ENCODE peak calls at places on chromosome 13, in seven cellular contexts. H is kidney, C is fibroblast of pulmonary artery, A is foreskin fibroblast, F is WTC11, R is H9, M is HFFc6. U is an unnamed sample.

GRCh38 chr13:33191425-33192221 is 93.9 kb downstream of the STARD13 start:
- DNase-seq in R (no peak), M (peak), C (no peak), A (no peak), H (no peak), F (no peak), U (no peak)

GRCh38 chr13:26254583-26255102 is 714 bp downstream of the CDK8 start:
- DNase-seq in H (peak), F (peak), C (peak), R (peak), M (peak), A (peak), U (peak)

GRCh38 chr13:20808874-20809273 is 35.1 kb upstream of the EEF1AKMT1 start:
- DNase-seq in H (no peak), R (no peak), A (no peak), C (no peak), M (no peak), F (no peak), U (no peak)

GRCh38 chr13:27037571-27037970 is 134.0 kb downstream of the USP12 start:
- DNase-seq in F (no peak), R (no peak), C (no peak), H (no peak), A (no peak), M (no peak), U (no peak)

GRCh38 chr13:42549555-42549941 is 24.4 kb upstream of the TNFSF11 start:
- DNase-seq in F (no peak), H (no peak), M (no peak), A (no peak), R (no peak), C (no peak), U (no peak)

GRCh38 chr13:107348931-107349330 is 781.0 kb upstream of the ARGLU1 start:
- DNase-seq in H (no peak), M (no peak), A (no peak), C (peak), R (no peak), F (no peak), U (no peak)

GRCh38 chr13:41962994-41963393 is 2.1 kb upstream of the VWA8 start:
- DNase-seq in H (no peak), R (no peak), A (peak), M (no peak), F (no peak), C (no peak), U (no peak)

GRCh38 chr13:36818483-36819063 is 449 bp upstream of the RFXAP start:
- DNase-seq in F (no peak), R (no peak), A (peak), M (no peak), C (no peak), H (no peak), U (no peak)

GRCh38 chr13:100657881-100658315 is 16.7 kb downstream of the TMTC4 start:
- DNase-seq in M (no peak), R (no peak), C (no peak), A (no peak), F (no peak), H (no peak), U (no peak)

GRCh38 chr13:90447735-90448103 is 899.8 kb upstream of the MIR17HG start:
- DNase-seq in R (no peak), A (peak), H (no peak), F (no peak), C (peak), M (peak), U (no peak)

GRCh38 chr13:114016321-114017027 is 42.6 kb upstream of the C13orf46 start:
- DNase-seq in C (no peak), A (no peak), R (no peak), M (no peak), H (no peak), F (no peak), U (no peak)

GRCh38 chr13:74070065-74070464 is 64.1 kb downstream of the KLF12 start:
- DNase-seq in C (no peak), R (no peak), M (no peak), F (no peak), A (no peak), H (no peak), U (no peak)

GRCh38 chr13:50587839-50588373 is 255.6 kb downstream of the DLEU7 start:
- DNase-seq in A (no peak), H (no peak), F (no peak), C (no peak), M (no peak), R (no peak), U (no peak)
- TF ChIP-seq CTCF in A (no peak), H (no peak), F (no peak), C (no peak), M (no peak), R (no peak), U (no peak)

GRCh38 chr13:39047560-39047959 is 9.3 kb downstream of the NHLRC3 start:
- DNase-seq in A (no peak), H (no peak), F (peak), R (peak), M (no peak), C (no peak), U (peak)
- TF ChIP-seq CTCF in A (peak), H (no peak), F (no peak), R (peak), M (peak), C (peak), U (no peak)

GRCh38 chr13:78631077-78631476 is 27.7 kb upstream of the POU4F1 start:
- DNase-seq in C (no peak), F (no peak), M (no peak), H (no peak), A (no peak), R (no peak), U (no peak)
- TF ChIP-seq CTCF in C (no peak), F (no peak), M (no peak), H (no peak), A (no peak), R (no peak), U (no peak)

DNA sequence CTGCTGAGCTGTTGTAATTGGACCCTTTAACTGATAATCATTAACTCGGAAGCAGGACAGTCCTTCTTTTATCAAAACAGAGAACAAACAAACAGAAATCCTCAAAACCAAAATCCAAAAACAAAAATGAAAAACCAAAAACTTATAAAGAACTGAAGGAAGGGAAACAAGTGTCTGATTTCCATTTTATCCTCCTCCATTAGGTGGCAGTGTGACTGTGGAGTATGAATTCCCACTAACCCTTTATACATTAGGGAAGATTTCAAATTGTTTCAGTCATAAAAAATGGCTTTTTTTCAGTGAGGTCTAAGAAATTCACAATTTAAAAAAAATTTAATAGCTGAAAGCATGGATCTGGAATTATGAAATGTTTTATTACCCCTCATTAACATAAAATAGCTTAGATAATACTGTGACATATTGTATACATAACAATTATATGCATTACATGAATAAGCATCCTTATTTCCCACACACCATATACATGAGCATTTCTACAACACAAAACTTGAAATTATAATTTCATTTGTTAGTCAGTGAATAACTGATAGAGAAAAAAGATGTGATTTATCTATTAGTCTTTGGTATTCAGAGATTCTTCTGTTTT is 1074.3 kb upstream of the PCDH9 start:
- DNase-seq in H (no peak), A (no peak), R (no peak), F (no peak), M (no peak), C (peak), U (peak)
- TF ChIP-seq CTCF in H (peak), A (no peak), R (peak), F (peak), M (peak), C (peak), U (peak)

GRCh38 chr13:50809133-50810090 is 34.1 kb downstream of the DLEU7 start:
- DNase-seq in M (no peak), C (no peak), H (no peak), A (no peak), R (no peak), F (no peak), U (no peak)

GRCh38 chr13:50810998-50811397 is 32.5 kb downstream of the DLEU7 start:
- DNase-seq in R (no peak), C (no peak), H (no peak), M (no peak), A (no peak), F (no peak), U (no peak)

GRCh38 chr13:50801087-50801931 is 42.2 kb downstream of the DLEU7 start:
- DNase-seq in H (no peak), R (peak), C (peak), M (peak), F (peak), A (peak), U (peak)

GRCh38 chr13:50810468-50810867 is 33.0 kb downstream of the DLEU7 start:
- DNase-seq in F (no peak), R (no peak), H (no peak), C (no peak), M (no peak), A (no peak), U (no peak)

DNA sequence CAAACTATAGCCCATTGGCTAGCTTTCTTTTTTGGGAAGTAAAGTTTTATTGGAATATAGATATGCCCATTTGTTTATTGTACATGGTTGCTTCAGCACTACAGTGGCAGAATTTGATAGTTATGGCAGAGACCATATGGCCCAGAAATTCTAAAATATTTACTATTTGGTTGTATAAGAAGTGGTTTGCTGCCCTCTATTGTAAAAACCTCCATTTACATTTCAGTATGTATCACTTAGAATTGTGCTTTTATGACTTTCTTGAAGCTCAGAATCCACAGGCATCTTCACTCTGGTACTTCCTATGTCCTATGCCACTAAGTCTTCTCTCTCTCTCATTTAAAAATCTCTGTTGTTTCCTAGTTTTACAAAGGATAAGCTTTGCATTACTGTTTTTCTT is 37.7 kb downstream of the DLEU7 start:
- DNase-seq in A (peak), C (peak), F (no peak), M (no peak), R (no peak), H (no peak), U (no peak)
- TF ChIP-seq CTCF in A (no peak), C (no peak), F (no peak), M (peak), R (peak), H (no peak), U (no peak)

U was measured in endothelial cell.